ENCODE peak calls at places on chromosomes 13 and 19, in five cellular contexts. C is GM04504, D is T-helper 1 cell, E is GM23248, W is B cell. T is an unnamed sample.

GRCh38 chr19:30402790-30403189 is 30.6 kb downstream of the ZNF536 start:
- DNase-seq in C (no peak), E (no peak), D (no peak), W (no peak), T (no peak)

GRCh38 chr19:43605875-43606568 is 5.9 kb upstream of the SRRM5 start:
- DNase-seq in C (no peak), E (no peak), D (no peak), W (no peak), T (no peak)

GRCh38 chr13:66826398-66826797 is 403.7 kb downstream of the PCDH9 start:
- DNase-seq in W (no peak), E (no peak), C (no peak), D (no peak), T (no peak)

GRCh38 chr13:31167490-31167889 is 5.8 kb upstream of the HSPH1 start:
- DNase-seq in W (no peak), D (no peak), C (no peak), E (no peak), T (no peak)

GRCh38 chr19:18023596-18024212 is 15.7 kb downstream of the ARRDC2 start:
- DNase-seq in C (no peak), E (no peak), W (peak; percentile 86), D (peak; percentile 76), T (peak; percentile 21)

GRCh38 chr19:6997679-6998445 is 23.4 kb downstream of the MBD3L2B start:
- DNase-seq in C (no peak), W (no peak), E (peak; percentile 57), D (no peak), T (no peak)

GRCh38 chr13:79791471-79792042 is 310.6 kb downstream of the NDFIP2 start:
- DNase-seq in E (no peak), C (no peak), D (no peak), W (no peak), T (no peak)

GRCh38 chr13:103431880-103432279 is 365.7 kb upstream of the SLC10A2 start:
- DNase-seq in E (no peak), D (no peak), C (no peak), W (no peak), T (no peak)

GRCh38 chr19:21848706-21849105 is 12.7 kb upstream of the ZNF43 start:
- DNase-seq in C (no peak), D (no peak), W (no peak), E (no peak), T (no peak)

GRCh38 chr13:75959861-75960481 is 323.8 kb downstream of the LMO7 start:
- DNase-seq in D (no peak), E (no peak), W (no peak), C (no peak), T (no peak)

GRCh38 chr13:50341526-50341925 is 326.3 kb downstream of the KCNRG start:
- DNase-seq in E (no peak), D (no peak), W (no peak), C (no peak), T (no peak)

GRCh38 chr13:111927181-111927540 is 139.8 kb upstream of the SOX1 start:
- DNase-seq in D (no peak), W (no peak), E (no peak), C (no peak), T (no peak)

GRCh38 chr19:29548483-29549085 is 22.8 kb downstream of the VSTM2B start:
- DNase-seq in C (no peak), E (no peak), W (no peak), D (no peak), T (no peak)

GRCh38 chr13:30443957-30444404 is 21.7 kb downstream of the UBE2L5 start:
- DNase-seq in C (no peak), D (no peak), E (no peak), W (peak; percentile 76), T (no peak)

GRCh38 chr19:29568036-29568788 is 37.9 kb upstream of the POP4 start:
- DNase-seq in E (no peak), W (no peak), C (no peak), D (no peak), T (no peak)

GRCh38 chr13:101529419-101529818 is 76.9 kb downstream of the ITGBL1 start:
- DNase-seq in D (no peak), E (peak; percentile 79), W (no peak), C (peak; percentile 72), T (no peak)

GRCh38 chr13:51249767-51250741 is 27.9 kb downstream of the FAM124A start:
- DNase-seq in D (no peak), C (no peak), E (peak; percentile 21), W (peak; percentile 41), T (no peak)

GRCh38 chr13:32284927-32285632 is 30.1 kb downstream of the ZAR1L start:
- DNase-seq in C (peak; percentile 14), W (no peak), E (peak; percentile 63), D (no peak), T (no peak)

GRCh38 chr19:49017666-49018351 is 918 bp upstream of the LHB start:
- DNase-seq in W (peak; percentile 95), C (no peak), D (peak; percentile 56), E (peak; percentile 83), T (peak; percentile 74)

GRCh38 chr19:13356686-13357280 is 149.5 kb downstream of the CACNA1A start:
- DNase-seq in E (no peak), W (no peak), D (no peak), C (no peak), T (no peak)

GRCh38 chr13:64746845-64747244 is 2483.3 kb downstream of the PCDH9 start:
- DNase-seq in E (no peak), W (no peak), D (no peak), C (no peak), T (no peak)

GRCh38 chr19:45819769-45820168 is 4.7 kb upstream of the RSPH6A start:
- DNase-seq in E (no peak), W (no peak), D (no peak), C (no peak), T (no peak)

GRCh38 chr19:45161715-45162463 is 1.1 kb upstream of the NKPD1 start:
- DNase-seq in E (peak; percentile 51), C (no peak), W (no peak), D (no peak), T (no peak)

GRCh38 chr19:40416918-40417713 is 3.9 kb upstream of the PRX start:
- DNase-seq in C (no peak), E (peak; percentile 50), W (no peak), D (no peak), T (no peak)

GRCh38 chr19:18489627-18490184 is 32.2 kb downstream of the ELL start:
- DNase-seq in E (no peak), C (no peak), D (no peak), W (no peak), T (no peak)

GRCh38 chr19:19053508-19054314 is 10.1 kb upstream of the SLC25A42 start:
- DNase-seq in E (peak; percentile 60), C (no peak), D (peak; percentile 59), W (peak; percentile 85), T (peak; percentile 60)